ENCODE peak calls at places on chromosomes 7 and 10, in six cellular contexts. B, T, K, L, N and W are unnamed samples.

GRCh38 chr10:103594326-103594725 is 100.8 kb downstream of the NEURL1 start:
- DNase-seq in B (no peak), T (no peak), K (no peak), L (no peak), N (no peak), W (no peak)

GRCh38 chr10:34705563-34705962 is 109.5 kb downstream of the PARD3 start:
- DNase-seq in B (no peak), T (no peak), K (no peak), L (peak), N (no peak), W (no peak)

GRCh38 chr10:9254353-9254752 is 1199.9 kb downstream of the GATA3 start:
- DNase-seq in B (no peak), T (no peak), K (no peak), L (no peak), N (peak), W (no peak)

GRCh38 chr7:92179393-92179924 is 517 bp upstream of the LRRD1 start:
- DNase-seq in B (peak), T (no peak), K (peak), L (no peak), N (no peak), W (no peak)

GRCh38 chr7:110591341-110591740 is 499.6 kb upstream of the LRRN3 start:
- DNase-seq in B (no peak), T (no peak), K (no peak), L (peak), N (no peak), W (no peak)

GRCh38 chr7:109284943-109285342 is 715.3 kb downstream of the DNAJB9 start:
- DNase-seq in B (no peak), T (no peak), K (no peak), L (no peak), N (no peak), W (no peak)

GRCh38 chr7:112421666-112422486 is 28.4 kb upstream of the IFRD1 start:
- DNase-seq in B (peak), T (no peak), K (no peak), L (peak), N (no peak), W (no peak)

GRCh38 chr10:113960617-113961260 is 82.9 kb upstream of the ADRB1 start:
- DNase-seq in B (peak), T (peak), K (no peak), L (peak), N (no peak), W (peak)

GRCh38 chr7:110803602-110804143 is 287.3 kb upstream of the LRRN3 start:
- DNase-seq in B (no peak), T (no peak), K (no peak), L (no peak), N (no peak), W (no peak)

GRCh38 chr7:33733865-33734650 is 171.3 kb upstream of the BMPER start:
- DNase-seq in B (no peak), T (no peak), K (no peak), L (no peak), N (no peak), W (no peak)

GRCh38 chr7:125253454-125254182 is 324.0 kb upstream of the POT1 start:
- DNase-seq in B (no peak), T (no peak), K (no peak), L (no peak), N (no peak), W (no peak)

GRCh38 chr10:7571992-7572391 is 94.8 kb downstream of the ITIH5 start:
- DNase-seq in B (no peak), T (no peak), K (no peak), L (no peak), N (no peak), W (no peak)

GRCh38 chr7:23062452-23062851 is 43.1 kb upstream of the KLHL7 start:
- DNase-seq in B (no peak), T (no peak), K (no peak), L (no peak), N (no peak), W (no peak)

GRCh38 chr7:122556873-122557542 is 141.9 kb downstream of the RNF133 start:
- DNase-seq in B (no peak), T (no peak), K (no peak), L (no peak), N (no peak), W (no peak)

GRCh38 chr10:43268491-43268890 is 1.6 kb upstream of the RASGEF1A start:
- DNase-seq in B (no peak), T (no peak), K (no peak), L (no peak), N (no peak), W (peak)

GRCh38 chr10:124436191-124436638 is 13.6 kb downstream of the NKX1-2 start:
- DNase-seq in B (no peak), T (no peak), K (no peak), L (peak), N (no peak), W (no peak)

GRCh38 chr10:15046626-15047025 is 2.9 kb downstream of the OLAH start:
- DNase-seq in B (no peak), T (peak), K (no peak), L (no peak), N (no peak), W (no peak)

GRCh38 chr10:71698737-71699136 is 20.8 kb downstream of the C10orf105 start:
- DNase-seq in B (no peak), T (no peak), K (no peak), L (no peak), N (no peak), W (no peak)

GRCh38 chr7:146937836-146938235 is 821.2 kb downstream of the CNTNAP2 start:
- DNase-seq in B (no peak), T (no peak), K (no peak), L (no peak), N (no peak), W (no peak)

GRCh38 chr10:73551515-73551914 is 39.6 kb downstream of the USP54 start:
- DNase-seq in B (no peak), T (no peak), K (no peak), L (no peak), N (no peak), W (no peak)

GRCh38 chr7:2512179-2512644 is 7.4 kb upstream of the LFNG start:
- DNase-seq in B (no peak), T (no peak), K (no peak), L (peak), N (no peak), W (peak)

GRCh38 chr10:122018951-122019413 is 30.0 kb downstream of the TACC2 start:
- DNase-seq in B (no peak), T (no peak), K (no peak), L (no peak), N (no peak), W (no peak)

GRCh38 chr10:10126231-10126630 is 891.4 kb upstream of the CELF2 start:
- DNase-seq in B (no peak), T (no peak), K (no peak), L (no peak), N (no peak), W (no peak)

GRCh38 chr7:38760226-38760625 is 129.1 kb upstream of the AMPH start:
- DNase-seq in B (peak), T (no peak), K (no peak), L (no peak), N (no peak), W (no peak)

GRCh38 chr10:69222157-69223027 is 2.3 kb downstream of the HKDC1 start:
- DNase-seq in B (peak), T (no peak), K (peak), L (peak), N (peak), W (peak)

GRCh38 chr7:22934023-22934422 is 79.9 kb downstream of the HYCC1 start:
- DNase-seq in B (peak), T (no peak), K (no peak), L (no peak), N (no peak), W (no peak)

GRCh38 chr7:128997161-128997560 is 57.8 kb downstream of the TNPO3 start:
- DNase-seq in B (no peak), T (no peak), K (no peak), L (no peak), N (no peak), W (no peak)

GRCh38 chr10:120948889-120949382 is 97.8 kb downstream of the WDR11 start:
- DNase-seq in B (peak), T (no peak), K (peak), L (peak), N (no peak), W (peak)

DNA sequence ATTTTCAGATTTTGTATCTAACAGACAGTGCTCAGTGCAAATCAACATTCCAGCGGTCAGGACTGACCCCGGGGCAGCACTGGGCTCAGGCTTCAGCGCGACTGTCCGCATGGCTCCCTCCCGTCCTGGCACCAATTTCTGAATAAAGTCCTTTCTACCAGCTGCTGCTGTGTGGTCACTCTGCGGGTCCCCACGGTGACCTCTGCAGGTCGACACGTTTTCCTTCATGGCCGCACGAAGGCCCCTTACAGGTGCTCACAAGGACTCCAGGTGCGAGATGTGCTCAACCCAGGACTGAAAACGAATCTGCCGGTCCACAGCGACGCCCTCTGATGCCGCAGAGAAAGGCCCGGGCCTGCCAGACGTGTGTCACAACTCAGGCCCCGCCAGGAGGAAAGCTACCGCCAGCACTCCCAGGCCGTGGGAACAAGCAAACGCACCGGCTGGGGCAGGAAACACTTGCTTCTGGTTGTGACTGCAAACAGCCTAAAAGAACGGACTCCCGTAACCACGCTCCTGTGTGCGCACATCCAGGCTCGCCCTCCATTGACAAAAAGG is 3.7 kb upstream of the UTF1 start:
- DNase-seq in B (peak), T (no peak), K (no peak), L (no peak), N (no peak), W (no peak)
- TF ChIP-seq CTCF in B (no peak), T (no peak), K (no peak), L (no peak), N (no peak), W (peak)

GRCh38 chr10:93751074-93751572 is 6.6 kb upstream of the LGI1 start:
- DNase-seq in B (no peak), T (no peak), K (no peak), L (no peak), N (no peak), W (no peak)

GRCh38 chr10:93745411-93746065 is 12.2 kb upstream of the LGI1 start:
- DNase-seq in B (peak), T (no peak), K (peak), L (peak), N (no peak), W (no peak)

GRCh38 chr10:93742633-93743349 is 14.9 kb upstream of the LGI1 start:
- DNase-seq in B (no peak), T (no peak), K (no peak), L (peak), N (no peak), W (no peak)

GRCh38 chr10:93749218-93749799 is 8.4 kb upstream of the LGI1 start:
- DNase-seq in B (peak), T (no peak), K (no peak), L (no peak), N (no peak), W (no peak)

GRCh38 chr10:93746844-93747284 is 10.9 kb upstream of the LGI1 start:
- DNase-seq in B (peak), T (no peak), K (peak), L (peak), N (peak), W (no peak)
- TF ChIP-seq CTCF in B (peak), T (no peak), K (peak), L (peak), N (peak), W (peak)

GRCh38 chr7:95191793-95192192 is 132.5 kb downstream of the PON1 start:
- DNase-seq in B (no peak), T (no peak), K (no peak), L (no peak), N (no peak), W (no peak)

GRCh38 chr7:95190515-95190914 is 133.8 kb downstream of the PON1 start:
- DNase-seq in B (peak), T (no peak), K (no peak), L (peak), N (no peak), W (no peak)
- TF ChIP-seq CTCF in B (peak), T (no peak), K (no peak), L (peak), N (peak), W (peak)

DNA sequence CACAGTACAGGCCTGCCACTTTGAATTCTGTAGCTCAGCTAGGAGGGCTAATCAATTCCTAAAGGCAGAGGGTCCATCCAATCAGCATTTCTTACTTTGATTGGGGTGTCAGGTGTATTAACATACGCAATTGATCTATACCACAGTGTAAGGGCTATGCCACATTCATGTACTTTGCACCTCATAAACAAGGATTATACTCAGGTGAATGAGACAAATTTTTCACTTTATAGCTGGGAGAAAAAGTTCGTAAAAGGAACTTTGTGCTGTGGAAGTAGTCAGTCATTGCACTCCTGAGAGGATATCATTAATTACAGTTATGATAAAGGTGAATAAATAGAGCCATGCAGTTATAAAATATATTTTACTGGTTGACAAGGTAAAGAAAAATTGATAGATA is 119.9 kb upstream of the AHR start:
- DNase-seq in B (no peak), T (no peak), K (no peak), L (no peak), N (no peak), W (no peak)
- TF ChIP-seq CTCF in B (no peak), T (no peak), K (no peak), L (no peak), N (no peak), W (no peak)

DNA sequence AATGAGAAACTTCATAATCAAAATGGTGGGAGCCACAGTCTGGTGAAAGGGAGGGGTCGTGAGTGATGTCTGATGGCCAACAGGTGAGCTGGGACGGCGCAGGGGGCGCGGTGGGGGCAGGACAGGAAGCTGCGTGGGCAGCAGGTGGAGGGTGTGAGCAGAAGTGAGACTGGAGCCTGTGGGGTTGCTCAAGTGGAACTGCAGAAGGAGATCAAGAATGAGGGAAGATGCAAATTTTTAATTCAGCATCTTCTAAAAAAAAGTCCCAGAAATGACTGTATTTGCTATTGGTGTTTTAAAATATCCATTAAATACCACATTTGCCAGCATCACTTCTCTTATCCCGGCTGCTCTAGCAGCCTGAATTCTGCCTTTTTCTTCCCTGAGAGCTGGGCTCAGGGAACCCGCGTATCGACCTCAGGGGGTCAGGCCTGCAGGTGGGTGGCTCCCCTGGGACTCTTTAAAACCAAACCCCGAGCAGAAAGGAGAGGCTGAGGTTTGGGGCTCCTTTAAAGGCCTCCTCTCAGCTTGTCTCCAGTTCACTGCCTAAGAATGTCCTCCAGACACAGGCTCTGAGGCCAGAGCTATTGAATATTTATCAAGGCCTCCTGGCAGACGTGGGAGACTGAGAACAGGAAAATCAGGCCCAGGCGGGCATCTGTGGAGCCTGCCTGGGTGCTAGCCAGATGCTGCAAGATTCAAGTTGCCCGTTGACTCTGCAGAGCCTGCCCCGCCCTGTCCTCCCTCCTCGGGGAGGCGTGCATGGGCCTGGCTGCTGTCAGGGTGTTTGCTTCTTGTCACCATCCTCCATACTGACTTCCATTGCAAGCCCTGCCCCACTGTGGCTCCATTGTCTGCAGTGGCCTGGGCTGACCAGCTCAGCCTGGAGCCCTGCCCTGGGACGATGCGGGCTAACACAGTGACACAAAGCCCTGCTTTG is 53.9 kb downstream of the SYPL1 start:
- DNase-seq in B (no peak), T (peak), K (no peak), L (peak), N (no peak), W (peak)
- TF ChIP-seq CTCF in B (no peak), T (no peak), K (no peak), L (no peak), N (no peak), W (no peak)

GRCh38 chr7:149317986-149318672 is 56.1 kb downstream of the ZNF783 start:
- DNase-seq in B (peak), T (no peak), K (no peak), L (no peak), N (no peak), W (no peak)
- TF ChIP-seq CTCF in B (peak), T (no peak), K (no peak), L (no peak), N (peak), W (no peak)

GRCh38 chr7:48337781-48338180 is 166.5 kb downstream of the ABCA13 start:
- DNase-seq in B (no peak), T (no peak), K (no peak), L (no peak), N (no peak), W (no peak)

GRCh38 chr7:48337012-48337621 is 165.9 kb downstream of the ABCA13 start:
- DNase-seq in B (peak), T (no peak), K (peak), L (peak), N (peak), W (peak)
- TF ChIP-seq CTCF in B (peak), T (no peak), K (peak), L (peak), N (peak), W (peak)

GRCh38 chr10:63987212-63987611 is 466.0 kb downstream of the REEP3 start:
- DNase-seq in B (no peak), T (no peak), K (no peak), L (no peak), N (no peak), W (no peak)
- TF ChIP-seq CTCF in B (no peak), T (no peak), K (peak), L (no peak), N (peak), W (no peak)

GRCh38 chr7:144011458-144012230 is 11.5 kb downstream of the OR6B1 start:
- DNase-seq in B (no peak), T (no peak), K (no peak), L (no peak), N (no peak), W (no peak)
- TF ChIP-seq CTCF in B (no peak), T (no peak), K (no peak), L (no peak), N (peak), W (no peak)